ENCODE peak calls at places on chromosomes 2 and 18, in eight cellular contexts. W is heart right ventricle, J is IMR-90, L is BJ, C is cardiac muscle cell, I is stomach, H is mammary epithelial cell, V is cardiac fibroblast. S is an unnamed sample.

GRCh38 chr18:47737956-47738355 is 192.5 kb downstream of the SMAD2 start:
- DNase-seq in C (no peak), J (no peak), V (no peak), H (no peak), L (no peak), W (no peak), I (peak), S (no peak)

GRCh38 chr2:71662665-71663394 is 209.5 kb downstream of the DYSF start:
- DNase-seq in V (no peak), W (no peak), I (no peak), C (no peak), H (no peak), J (no peak), L (no peak), S (no peak)

GRCh38 chr2:216710531-216711282 is 15.4 kb upstream of the IGFBP5 start:
- DNase-seq in L (no peak), H (no peak), W (peak), V (no peak), J (peak), I (no peak), C (no peak), S (peak)

GRCh38 chr2:119254601-119255080 is 31.0 kb downstream of the STEAP3 start:
- DNase-seq in H (no peak), W (no peak), J (no peak), I (no peak), C (no peak), V (no peak), L (no peak), S (no peak)

GRCh38 chr2:149330127-149331022 is at the start of gene LYPD6:
- DNase-seq in I (peak), L (peak), W (peak), H (peak), C (peak), V (peak), J (peak), S (no peak)

GRCh38 chr18:10374615-10375295 is 79.7 kb upstream of the APCDD1 start:
- DNase-seq in H (no peak), J (no peak), L (peak), C (no peak), V (no peak), W (no peak), I (no peak), S (no peak)

GRCh38 chr18:42807852-42808251 is 307.6 kb downstream of the RIT2 start:
- DNase-seq in W (no peak), H (no peak), I (no peak), V (no peak), J (no peak), C (no peak), L (no peak), S (no peak)

GRCh38 chr2:121276341-121276740 is 8.7 kb downstream of the TFCP2L1 start:
- DNase-seq in I (no peak), W (no peak), H (no peak), C (no peak), J (no peak), L (no peak), V (no peak), S (no peak)

GRCh38 chr2:135600915-135601314 is 69.6 kb downstream of the R3HDM1 start:
- DNase-seq in C (peak), V (peak), W (no peak), L (no peak), H (no peak), I (no peak), J (peak), S (no peak)

GRCh38 chr2:173568054-173568453 is 213.4 kb downstream of the CDCA7 start:
- DNase-seq in J (no peak), C (peak), V (peak), I (no peak), H (no peak), W (peak), L (no peak), S (no peak)

GRCh38 chr2:9918275-9918674 is 33.2 kb upstream of the GRHL1 start:
- DNase-seq in V (peak), I (no peak), C (peak), W (no peak), H (no peak), J (peak), L (no peak), S (no peak)

GRCh38 chr2:217900010-217900779 is 102.6 kb downstream of the TNS1 start:
- DNase-seq in I (no peak), C (no peak), W (no peak), V (no peak), L (no peak), H (no peak), J (no peak), S (no peak)

GRCh38 chr2:50347355-50348044 is 684.4 kb downstream of the NRXN1 start:
- DNase-seq in I (no peak), C (peak), H (no peak), V (no peak), J (no peak), W (no peak), L (no peak), S (peak)

GRCh38 chr2:224032283-224032682 is 6.8 kb downstream of the SERPINE2 start:
- DNase-seq in W (no peak), J (no peak), L (no peak), C (no peak), V (no peak), H (no peak), I (no peak), S (no peak)

GRCh38 chr2:224036731-224037376 is 2.2 kb downstream of the SERPINE2 start:
- DNase-seq in C (no peak), J (no peak), W (no peak), H (no peak), V (no peak), I (no peak), L (no peak), S (no peak)

GRCh38 chr2:224034027-224034426 is 5.1 kb downstream of the SERPINE2 start:
- DNase-seq in W (no peak), I (no peak), C (no peak), L (no peak), H (no peak), V (no peak), J (no peak), S (no peak)

GRCh38 chr2:224031358-224031970 is 7.6 kb downstream of the SERPINE2 start:
- DNase-seq in W (no peak), I (no peak), L (no peak), H (no peak), C (no peak), V (no peak), J (no peak), S (no peak)

GRCh38 chr2:224033601-224034000 is 5.5 kb downstream of the SERPINE2 start:
- DNase-seq in C (no peak), J (no peak), V (no peak), L (no peak), I (no peak), H (no peak), W (no peak), S (no peak)
- H3K4me3 ChIP-seq in C (no peak), J (no peak), V (no peak), L (no peak), I (no peak), H (no peak), W (no peak), S (no peak)

GRCh38 chr2:30334738-30335426 is 103.5 kb downstream of the LBH start:
- DNase-seq in V (no peak), H (no peak), C (no peak), W (no peak), L (no peak), I (no peak), J (no peak), S (no peak)

GRCh38 chr2:30339071-30339470 is 107.7 kb downstream of the LBH start:
- DNase-seq in C (no peak), L (no peak), J (no peak), V (no peak), H (no peak), W (no peak), I (no peak), S (no peak)

GRCh38 chr2:30336978-30337841 is 105.9 kb downstream of the LBH start:
- DNase-seq in V (no peak), H (no peak), J (peak), C (no peak), L (no peak), I (no peak), W (no peak), S (peak)

GRCh38 chr2:30338475-30338874 is 107.1 kb downstream of the LBH start:
- DNase-seq in C (no peak), H (no peak), W (no peak), I (no peak), L (no peak), V (no peak), J (no peak), S (no peak)

GRCh38 chr2:30335981-30336538 is 104.7 kb downstream of the LBH start:
- DNase-seq in H (no peak), C (no peak), I (no peak), V (no peak), J (no peak), L (no peak), W (no peak), S (no peak)
- TF ChIP-seq CTCF in H (no peak), C (no peak), I (no peak), V (no peak), J (no peak), L (no peak), W (no peak), S (no peak)

GRCh38 chr2:239285932-239286230 is 114.9 kb downstream of the HDAC4 start:
- DNase-seq in L (no peak), C (no peak), H (no peak), I (no peak), W (no peak), V (no peak), J (no peak), S (no peak)

GRCh38 chr2:239283288-239283945 is 117.4 kb downstream of the HDAC4 start:
- DNase-seq in J (no peak), C (no peak), H (no peak), L (no peak), W (no peak), I (no peak), V (no peak), S (peak)

GRCh38 chr2:239283961-239284801 is 116.6 kb downstream of the HDAC4 start:
- DNase-seq in I (no peak), V (no peak), W (peak), L (no peak), J (no peak), H (no peak), C (no peak), S (peak)

GRCh38 chr2:239286901-239287300 is 113.9 kb downstream of the HDAC4 start:
- DNase-seq in J (no peak), I (no peak), V (no peak), C (no peak), H (no peak), W (no peak), L (no peak), S (peak)

DNA sequence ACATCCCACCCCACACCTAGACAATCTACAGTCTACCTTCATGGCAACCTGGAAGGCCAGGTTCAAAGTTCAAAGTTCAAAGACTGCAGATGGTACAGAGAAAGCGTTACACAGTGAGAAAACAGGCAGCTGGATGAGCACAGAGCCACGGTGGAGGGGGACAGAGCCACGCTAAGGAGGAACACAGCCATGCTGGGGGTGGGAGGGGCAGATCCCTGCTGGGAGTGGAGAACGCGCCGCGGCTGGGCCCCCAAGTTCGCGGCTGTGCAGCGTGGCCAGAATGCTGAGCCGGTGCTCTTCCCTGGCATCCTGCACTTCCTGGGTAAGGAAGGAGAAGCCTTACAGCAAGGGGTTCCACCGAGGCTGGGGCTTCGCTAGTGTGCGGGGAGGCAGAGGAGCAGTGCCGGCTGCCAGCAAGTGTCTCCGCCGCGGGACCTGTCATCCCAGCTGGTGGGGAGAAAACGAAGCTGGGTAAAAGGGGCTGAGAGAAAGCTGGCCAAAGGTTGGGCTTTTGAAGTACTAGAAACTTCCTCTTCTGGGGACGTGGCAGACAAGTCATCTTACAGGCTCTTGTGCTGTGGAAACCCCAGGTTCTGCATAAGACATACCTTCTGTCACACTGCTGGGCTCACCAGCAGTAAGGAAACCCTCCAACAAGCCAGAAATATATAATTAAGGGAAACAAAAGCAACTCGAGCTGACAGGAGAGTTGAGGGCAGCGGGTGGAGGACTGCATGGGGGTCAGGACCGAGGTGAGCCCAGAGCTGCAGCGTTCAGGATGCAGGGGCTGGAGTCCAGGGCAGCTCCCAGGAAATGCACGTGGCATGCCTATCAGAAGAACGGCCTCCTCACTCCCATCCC is 115.5 kb downstream of the HDAC4 start:
- DNase-seq in I (no peak), J (no peak), C (peak), H (no peak), W (peak), L (no peak), V (no peak), S (peak)
- H3K4me3 ChIP-seq in I (no peak), J (no peak), C (no peak), H (no peak), W (no peak), L (no peak), V (no peak), S (peak)

GRCh38 chr2:46878886-46879285 is 36.7 kb downstream of the MCFD2 start:
- DNase-seq in V (peak), C (peak), L (no peak), J (peak), W (peak), H (no peak), I (no peak), S (no peak)

GRCh38 chr2:46877619-46878113 is 37.9 kb downstream of the MCFD2 start:
- DNase-seq in I (no peak), H (no peak), L (no peak), W (no peak), J (no peak), C (no peak), V (no peak), S (no peak)

GRCh38 chr2:46878240-46878877 is 37.2 kb downstream of the MCFD2 start:
- DNase-seq in H (no peak), I (no peak), V (no peak), J (peak), L (no peak), C (no peak), W (no peak), S (no peak)

GRCh38 chr2:46875226-46875899 is 40.2 kb downstream of the MCFD2 start:
- DNase-seq in W (no peak), H (no peak), L (no peak), C (no peak), I (no peak), J (peak), V (peak), S (no peak)

GRCh38 chr2:46876741-46877384 is 38.7 kb downstream of the MCFD2 start:
- DNase-seq in W (peak), V (peak), I (peak), H (peak), L (peak), J (peak), C (peak), S (no peak)
- TF ChIP-seq CTCF in W (peak), V (peak), I (no peak), H (peak), L (peak), J (peak), C (peak), S (peak)

GRCh38 chr2:94861308-94862152 is 9.7 kb upstream of the TEKT4 start:
- DNase-seq in C (no peak), H (no peak), I (no peak), J (no peak), V (no peak), L (no peak), W (no peak), S (peak)
- H3K4me3 ChIP-seq in C (no peak), H (peak), I (no peak), J (no peak), V (no peak), L (no peak), W (no peak), S (no peak)

GRCh38 chr2:193963472-193964119 is 1693.4 kb upstream of the SLC39A10 start:
- DNase-seq in C (peak), W (no peak), H (peak), J (no peak), V (peak), L (no peak), I (no peak), S (no peak)
- TF ChIP-seq CTCF in C (peak), W (no peak), H (peak), J (no peak), V (peak), L (peak), I (no peak), S (no peak)

GRCh38 chr2:168892327-168892726 is 2.1 kb upstream of the SPC25 start:
- DNase-seq in I (no peak), C (no peak), J (no peak), W (no peak), L (no peak), V (no peak), H (no peak), S (no peak)

GRCh38 chr2:168894101-168894500 is 3.9 kb upstream of the SPC25 start:
- DNase-seq in V (no peak), C (no peak), L (no peak), H (no peak), J (no peak), I (no peak), W (no peak), S (no peak)

GRCh38 chr2:168894720-168895119 is 4.5 kb upstream of the SPC25 start:
- DNase-seq in V (no peak), L (no peak), W (no peak), C (no peak), H (no peak), I (no peak), J (no peak), S (no peak)

GRCh38 chr2:168889635-168890005 is 610 bp downstream of the SPC25 start:
- DNase-seq in C (no peak), J (no peak), V (no peak), W (no peak), I (no peak), L (no peak), H (no peak), S (no peak)

GRCh38 chr2:168890006-168890782 is at the start of gene SPC25:
- DNase-seq in V (peak), C (peak), I (peak), W (peak), H (peak), L (peak), J (peak), S (peak)
- H3K4me3 ChIP-seq in V (peak), C (peak), I (peak), W (no peak), H (peak), L (peak), J (peak), S (peak)

S was measured in spleen.